ENCODE peak calls at places on chromosomes 13 and 19, in four cellular contexts. J is GM23248, Y is hepatocyte, F is K562. P is an unnamed sample.

GRCh38 chr19:48196933-48197665 is 26.6 kb downstream of the ZSWIM9 start:
- DNase-seq in J (no peak), Y (no peak), F (peak; percentile 29), P (no peak)

GRCh38 chr13:91133941-91134772 is 213.3 kb upstream of the MIR17HG start:
- DNase-seq in J (peak; percentile 70), Y (peak; percentile 69), F (peak; percentile 96), P (peak; percentile 61)

GRCh38 chr19:1503089-1503924 is 9.5 kb downstream of the ADAMTSL5 start:
- DNase-seq in J (peak; percentile 74), Y (peak; percentile 81), F (peak; percentile 85), P (peak; percentile 21)

GRCh38 chr19:34712606-34713261 is 21.3 kb upstream of the ZNF181 start:
- DNase-seq in J (peak; percentile 82), Y (peak; percentile 83), F (peak; percentile 65), P (peak; percentile 77)

GRCh38 chr19:55670280-55671053 is 4.6 kb upstream of the EPN1 start:
- DNase-seq in J (no peak), Y (no peak), F (no peak), P (no peak)

GRCh38 chr13:23876265-23876664 is 12.9 kb downstream of the MIPEP start:
- DNase-seq in J (peak; percentile 58), Y (peak; percentile 39), F (no peak), P (peak; percentile 47)

GRCh38 chr13:29507356-29507755 is 88.1 kb downstream of the SLC7A1 start:
- DNase-seq in J (peak; percentile 40), Y (no peak), F (no peak), P (no peak)

GRCh38 chr13:58452123-58452623 is 820.6 kb downstream of the PCDH17 start:
- DNase-seq in J (no peak), Y (peak; percentile 52), F (no peak), P (no peak)

GRCh38 chr13:53238241-53238640 is 209.6 kb downstream of the OLFM4 start:
- DNase-seq in J (no peak), Y (peak; percentile 8), F (no peak), P (no peak)

GRCh38 chr19:4969772-4970531 is 1.0 kb downstream of the KDM4B start:
- DNase-seq in J (peak; percentile 73), Y (no peak), F (no peak), P (peak; percentile 51)

GRCh38 chr13:51122868-51123267 is 11.8 kb upstream of the C13orf42 start:
- DNase-seq in J (no peak), Y (peak; percentile 47), F (no peak), P (no peak)

GRCh38 chr19:7182489-7182888 is 111.7 kb downstream of the INSR start:
- DNase-seq in J (no peak), Y (no peak), F (no peak), P (no peak)
- H3K4me2 ChIP-seq in J (peak overlapping the region; percentile 63), Y (peak overlapping the region; percentile 61), F (no peak overlapping the region), P (no peak overlapping the region)

GRCh38 chr13:79194272-79194671 is 211.8 kb downstream of the RBM26 start:
- DNase-seq in J (no peak), Y (no peak), F (no peak), P (no peak)
- H3K4me1 ChIP-seq in J (no peaks in the 10 kb centered on the region), Y (no peaks in the 10 kb centered on the region), F (no peaks in the 10 kb centered on the region), P (no peaks in the 10 kb centered on the region)

GRCh38 chr19:54281008-54281728 is at the start of gene LILRB2:
- DNase-seq in J (no peak), Y (no peak), F (no peak), P (no peak)
- H3K4me2 ChIP-seq in J (no peak within 1 kb of the TSS), Y (no peak within 1 kb of the TSS), F (no peak within 1 kb of the TSS), P (no peak within 1 kb of the TSS)

GRCh38 chr13:111215081-111216047 is 100.3 kb downstream of the ARHGEF7 start:
- DNase-seq in J (no peak), Y (no peak), F (no peak), P (no peak)

GRCh38 chr13:111216166-111216960 is 101.3 kb downstream of the ARHGEF7 start:
- DNase-seq in J (peak; percentile 33), Y (peak; percentile 60), F (peak; percentile 13), P (peak; percentile 18)

GRCh38 chr13:111219306-111219705 is 101.1 kb upstream of the TEX29 start:
- DNase-seq in J (peak; percentile 89), Y (no peak), F (no peak), P (no peak)

GRCh38 chr13:111219950-111220349 is 100.5 kb upstream of the TEX29 start:
- DNase-seq in J (peak; percentile 18), Y (no peak), F (no peak), P (no peak)

DNA sequence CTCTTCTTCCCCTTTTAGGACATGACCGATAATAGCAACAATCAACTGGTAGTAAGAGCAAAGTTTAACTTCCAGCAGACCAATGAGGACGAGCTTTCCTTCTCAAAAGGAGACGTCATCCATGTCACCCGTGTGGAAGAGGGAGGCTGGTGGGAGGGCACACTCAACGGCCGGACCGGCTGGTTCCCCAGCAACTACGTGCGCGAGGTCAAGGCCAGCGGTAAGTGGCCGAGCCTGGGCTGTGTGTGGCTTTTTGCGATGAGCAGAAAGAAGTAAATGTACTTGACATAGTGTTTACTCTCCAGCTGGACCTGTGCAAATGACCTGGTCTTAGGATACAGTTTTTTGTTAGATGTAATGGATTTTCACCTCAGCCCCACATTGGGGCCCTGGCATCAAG is 102.6 kb downstream of the ARHGEF7 start:
- DNase-seq in J (no peak), Y (no peak), F (no peak), P (no peak)
- H3K4me1 ChIP-seq in J (peaks cover 25% of the 10 kb centered on the region), Y (no peaks in the 10 kb centered on the region), F (peaks cover 12% of the 10 kb centered on the region), P (no peaks in the 10 kb centered on the region)

GRCh38 chr13:43911871-43912270 is 32.2 kb downstream of the LACC1 start:
- DNase-seq in J (no peak), Y (no peak), F (no peak), P (no peak)
- H3K4me2 ChIP-seq in J (no peak overlapping the region), Y (no peak overlapping the region), F (no peak overlapping the region), P (no peak overlapping the region)

GRCh38 chr13:98540476-98540875 is 36.4 kb downstream of the STK24 start:
- DNase-seq in J (peak; percentile 55), Y (no peak), F (no peak), P (no peak)
- H3K4me1 ChIP-seq in J (peaks cover 57% of the 10 kb centered on the region), Y (peaks cover 41% of the 10 kb centered on the region), F (peaks cover 22% of the 10 kb centered on the region), P (peaks cover 18% of the 10 kb centered on the region)

P was measured in PC-3.